ENCODE peak calls at places on chromosomes 12 and 14, in nine cellular contexts. One of them, this sample, is unnamed.
A peak's percentile ranks its signal among the peaks of the same experiment; 100 is the strongest.

GRCh38 chr12:95733156-95733825 is 57.3 kb downstream of the NTN4 start:
- DNase-seq in A673: peak; percentile 93
- DNase-seq in psoas muscle: no peak
- DNase-seq in brain microvascular endothelial cell: no peak
- DNase-seq in kidney epithelial cell: peak; percentile 54
- DNase-seq in Caco-2: no peak
- DNase-seq in body of pancreas: peak; percentile 14
- DNase-seq in thoracic aorta: no peak
- DNase-seq in mammary epithelial cell: peak; percentile 57
- DNase-seq in this sample: no peak

GRCh38 chr12:105740337-105740736 is 398.4 kb downstream of the NUAK1 start:
- DNase-seq in A673: peak; percentile 2
- DNase-seq in psoas muscle: no peak
- DNase-seq in brain microvascular endothelial cell: no peak
- DNase-seq in kidney epithelial cell: no peak
- DNase-seq in Caco-2: no peak
- DNase-seq in body of pancreas: no peak
- DNase-seq in thoracic aorta: no peak
- DNase-seq in mammary epithelial cell: no peak
- DNase-seq in this sample: no peak

GRCh38 chr14:78319826-78320635 is 149.9 kb downstream of the NRXN3 start:
- DNase-seq in A673: no peak
- DNase-seq in psoas muscle: no peak
- DNase-seq in brain microvascular endothelial cell: no peak
- DNase-seq in kidney epithelial cell: no peak
- DNase-seq in Caco-2: no peak
- DNase-seq in body of pancreas: no peak
- DNase-seq in thoracic aorta: no peak
- DNase-seq in mammary epithelial cell: no peak
- DNase-seq in this sample: no peak

GRCh38 chr14:64680013-64680674 is 24.1 kb upstream of the PLEKHG3 start:
- DNase-seq in A673: no peak
- DNase-seq in psoas muscle: no peak
- DNase-seq in brain microvascular endothelial cell: no peak
- DNase-seq in kidney epithelial cell: peak; percentile 72
- DNase-seq in Caco-2: peak; percentile 67
- DNase-seq in body of pancreas: no peak
- DNase-seq in thoracic aorta: no peak
- DNase-seq in mammary epithelial cell: peak; percentile 99
- DNase-seq in this sample: no peak

GRCh38 chr12:122836027-122836921 is 1.0 kb downstream of the HIP1R start:
- DNase-seq in A673: peak; percentile 75
- DNase-seq in psoas muscle: no peak
- DNase-seq in brain microvascular endothelial cell: no peak
- DNase-seq in kidney epithelial cell: no peak
- DNase-seq in Caco-2: no peak
- DNase-seq in body of pancreas: peak; percentile 78
- DNase-seq in thoracic aorta: no peak
- DNase-seq in mammary epithelial cell: peak; percentile 74
- DNase-seq in this sample: peak; percentile 44

GRCh38 chr14:102234331-102235264 is 70.4 kb downstream of the MOK start:
- DNase-seq in A673: peak; percentile 56
- DNase-seq in psoas muscle: no peak
- DNase-seq in brain microvascular endothelial cell: no peak
- DNase-seq in kidney epithelial cell: no peak
- DNase-seq in Caco-2: no peak
- DNase-seq in body of pancreas: no peak
- DNase-seq in thoracic aorta: no peak
- DNase-seq in mammary epithelial cell: no peak
- DNase-seq in this sample: no peak

GRCh38 chr12:18828483-18828882 is 90.6 kb downstream of the CAPZA3 start:
- DNase-seq in A673: no peak
- DNase-seq in psoas muscle: no peak
- DNase-seq in brain microvascular endothelial cell: no peak
- DNase-seq in kidney epithelial cell: no peak
- DNase-seq in Caco-2: no peak
- DNase-seq in body of pancreas: no peak
- DNase-seq in thoracic aorta: no peak
- DNase-seq in mammary epithelial cell: no peak
- DNase-seq in this sample: no peak

GRCh38 chr12:103840399-103840880 is 594 bp downstream of the NT5DC3 start:
- DNase-seq in A673: peak; percentile 39
- DNase-seq in psoas muscle: peak; percentile 65
- DNase-seq in brain microvascular endothelial cell: no peak
- DNase-seq in kidney epithelial cell: no peak
- DNase-seq in Caco-2: no peak
- DNase-seq in body of pancreas: no peak
- DNase-seq in thoracic aorta: peak; percentile 35
- DNase-seq in mammary epithelial cell: peak; percentile 58
- DNase-seq in this sample: no peak

GRCh38 chr14:89283327-89284060 is 133.5 kb downstream of the FOXN3 start:
- DNase-seq in A673: no peak
- DNase-seq in psoas muscle: no peak
- DNase-seq in brain microvascular endothelial cell: no peak
- DNase-seq in kidney epithelial cell: no peak
- DNase-seq in Caco-2: no peak
- DNase-seq in body of pancreas: no peak
- DNase-seq in thoracic aorta: no peak
- DNase-seq in mammary epithelial cell: no peak
- DNase-seq in this sample: no peak

GRCh38 chr12:59113831-59114273 is 193.5 kb upstream of the LRIG3 start:
- DNase-seq in A673: peak; percentile 84
- DNase-seq in psoas muscle: peak; percentile 67
- DNase-seq in brain microvascular endothelial cell: peak; percentile 76
- DNase-seq in kidney epithelial cell: peak; percentile 51
- DNase-seq in Caco-2: peak; percentile 80
- DNase-seq in body of pancreas: peak; percentile 79
- DNase-seq in thoracic aorta: peak; percentile 40
- DNase-seq in mammary epithelial cell: peak; percentile 60
- DNase-seq in this sample: peak; percentile 23

GRCh38 chr12:74985986-74986319 is 223.7 kb downstream of the KCNC2 start:
- DNase-seq in A673: no peak
- DNase-seq in psoas muscle: no peak
- DNase-seq in brain microvascular endothelial cell: no peak
- DNase-seq in kidney epithelial cell: no peak
- DNase-seq in Caco-2: no peak
- DNase-seq in body of pancreas: no peak
- DNase-seq in thoracic aorta: no peak
- DNase-seq in mammary epithelial cell: no peak
- DNase-seq in this sample: no peak

GRCh38 chr12:113062502-113063395 is 6.2 kb downstream of the DTX1 start:
- DNase-seq in A673: no peak
- DNase-seq in psoas muscle: no peak
- DNase-seq in brain microvascular endothelial cell: no peak
- DNase-seq in kidney epithelial cell: no peak
- DNase-seq in Caco-2: no peak
- DNase-seq in body of pancreas: no peak
- DNase-seq in thoracic aorta: no peak
- DNase-seq in mammary epithelial cell: no peak
- DNase-seq in this sample: no peak
- H3K4me3 ChIP-seq in A673: no peak overlapping the region
- H3K4me3 ChIP-seq in psoas muscle: no peak overlapping the region
- H3K4me3 ChIP-seq in brain microvascular endothelial cell: no peak overlapping the region
- H3K4me3 ChIP-seq in kidney epithelial cell: no peak overlapping the region
- H3K4me3 ChIP-seq in Caco-2: no peak overlapping the region
- H3K4me3 ChIP-seq in body of pancreas: no peak overlapping the region
- H3K4me3 ChIP-seq in thoracic aorta: no peak overlapping the region
- H3K4me3 ChIP-seq in mammary epithelial cell: no peak overlapping the region
- H3K4me3 ChIP-seq in this sample: no peak overlapping the region

GRCh38 chr12:128833418-128833817 is 9.7 kb upstream of the SLC15A4 start:
- DNase-seq in A673: no peak
- DNase-seq in psoas muscle: no peak
- DNase-seq in brain microvascular endothelial cell: no peak
- DNase-seq in kidney epithelial cell: no peak
- DNase-seq in Caco-2: no peak
- DNase-seq in body of pancreas: no peak
- DNase-seq in thoracic aorta: no peak
- DNase-seq in mammary epithelial cell: no peak
- DNase-seq in this sample: no peak

GRCh38 chr12:128830505-128830893 is 6.7 kb upstream of the SLC15A4 start:
- DNase-seq in A673: no peak
- DNase-seq in psoas muscle: no peak
- DNase-seq in brain microvascular endothelial cell: no peak
- DNase-seq in kidney epithelial cell: no peak
- DNase-seq in Caco-2: no peak
- DNase-seq in body of pancreas: no peak
- DNase-seq in thoracic aorta: no peak
- DNase-seq in mammary epithelial cell: no peak
- DNase-seq in this sample: peak; percentile 78

GRCh38 chr12:128825845-128826244 is 2.1 kb upstream of the SLC15A4 start:
- DNase-seq in A673: no peak
- DNase-seq in psoas muscle: no peak
- DNase-seq in brain microvascular endothelial cell: no peak
- DNase-seq in kidney epithelial cell: no peak
- DNase-seq in Caco-2: no peak
- DNase-seq in body of pancreas: no peak
- DNase-seq in thoracic aorta: no peak
- DNase-seq in mammary epithelial cell: no peak
- DNase-seq in this sample: no peak

GRCh38 chr12:128827724-128828123 is 4.0 kb upstream of the SLC15A4 start:
- DNase-seq in A673: no peak
- DNase-seq in psoas muscle: no peak
- DNase-seq in brain microvascular endothelial cell: no peak
- DNase-seq in kidney epithelial cell: no peak
- DNase-seq in Caco-2: no peak
- DNase-seq in body of pancreas: no peak
- DNase-seq in thoracic aorta: no peak
- DNase-seq in mammary epithelial cell: no peak
- DNase-seq in this sample: no peak

DNA sequence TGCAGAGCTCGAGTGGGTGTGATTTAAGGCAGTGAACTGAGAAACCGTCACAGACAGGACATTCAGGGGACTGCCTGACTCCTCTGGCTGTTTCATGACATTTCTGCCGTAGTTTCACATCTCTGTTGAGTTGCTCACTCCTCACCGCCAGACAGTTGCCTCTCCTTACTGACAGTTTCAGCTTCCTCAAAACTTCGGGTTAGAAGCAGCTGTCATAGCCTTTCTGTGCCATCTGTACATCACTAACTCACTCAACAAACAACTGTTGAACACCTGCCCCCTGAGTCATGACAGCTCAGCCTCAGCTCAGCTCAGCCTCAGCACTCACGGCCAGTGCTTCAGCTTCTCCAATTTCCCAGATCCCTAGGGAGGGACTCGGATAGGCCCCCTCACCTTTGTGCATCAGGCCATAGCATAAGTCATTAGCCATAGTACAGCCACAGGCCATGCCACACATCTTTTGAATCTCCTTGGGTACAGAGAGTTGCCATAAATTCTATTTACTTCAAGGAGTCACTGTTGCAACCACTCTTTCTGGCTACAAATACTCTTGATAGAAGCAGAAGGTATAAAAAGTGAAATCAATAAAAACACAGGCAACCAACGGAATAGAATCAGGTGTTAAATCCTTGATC is 6.2 kb upstream of the SLC15A4 start:
- DNase-seq in A673: no peak
- DNase-seq in psoas muscle: no peak
- DNase-seq in brain microvascular endothelial cell: no peak
- DNase-seq in kidney epithelial cell: no peak
- DNase-seq in Caco-2: no peak
- DNase-seq in body of pancreas: peak; percentile 47
- DNase-seq in thoracic aorta: no peak
- DNase-seq in mammary epithelial cell: no peak
- DNase-seq in this sample: peak; percentile 84
- TF ChIP-seq CTCF in A673: no peak
- TF ChIP-seq CTCF in psoas muscle: no peak
- TF ChIP-seq CTCF in brain microvascular endothelial cell: no peak
- TF ChIP-seq CTCF in kidney epithelial cell: no peak
- TF ChIP-seq CTCF in Caco-2: no peak
- TF ChIP-seq CTCF in body of pancreas: no peak
- TF ChIP-seq CTCF in thoracic aorta: no peak
- TF ChIP-seq CTCF in mammary epithelial cell: no peak
- TF ChIP-seq CTCF in this sample: no peak

GRCh38 chr12:45050331-45050750 is 558 bp downstream of the DBX2 start:
- DNase-seq in A673: peak; percentile 8
- DNase-seq in psoas muscle: peak; percentile 46
- DNase-seq in brain microvascular endothelial cell: no peak
- DNase-seq in kidney epithelial cell: no peak
- DNase-seq in Caco-2: no peak
- DNase-seq in body of pancreas: no peak
- DNase-seq in thoracic aorta: no peak
- DNase-seq in mammary epithelial cell: no peak
- DNase-seq in this sample: peak; percentile 13
- H3K27me3 ChIP-seq in A673: peaks cover 6% of the 10 kb centered on the region
- H3K27me3 ChIP-seq in psoas muscle: peaks cover 14% of the 10 kb centered on the region
- H3K27me3 ChIP-seq in brain microvascular endothelial cell: peaks cover 33% of the 10 kb centered on the region
- H3K27me3 ChIP-seq in kidney epithelial cell: peaks cover 22% of the 10 kb centered on the region
- H3K27me3 ChIP-seq in Caco-2: no peaks in the 10 kb centered on the region
- H3K27me3 ChIP-seq in body of pancreas: no peaks in the 10 kb centered on the region
- H3K27me3 ChIP-seq in thoracic aorta: no peaks in the 10 kb centered on the region
- H3K27me3 ChIP-seq in mammary epithelial cell: peaks cover 30% of the 10 kb centered on the region
- H3K27me3 ChIP-seq in this sample: no peaks in the 10 kb centered on the region

GRCh38 chr12:76549131-76549530 is 10.4 kb downstream of the OSBPL8 start:
- DNase-seq in A673: no peak
- DNase-seq in psoas muscle: no peak
- DNase-seq in brain microvascular endothelial cell: no peak
- DNase-seq in kidney epithelial cell: no peak
- DNase-seq in Caco-2: no peak
- DNase-seq in body of pancreas: no peak
- DNase-seq in thoracic aorta: no peak
- DNase-seq in mammary epithelial cell: no peak
- DNase-seq in this sample: no peak
- H3K4me3 ChIP-seq in A673: no peak overlapping the region
- H3K4me3 ChIP-seq in psoas muscle: no peak overlapping the region
- H3K4me3 ChIP-seq in brain microvascular endothelial cell: no peak overlapping the region
- H3K4me3 ChIP-seq in kidney epithelial cell: no peak overlapping the region
- H3K4me3 ChIP-seq in Caco-2: no peak overlapping the region
- H3K4me3 ChIP-seq in body of pancreas: no peak overlapping the region
- H3K4me3 ChIP-seq in thoracic aorta: no peak overlapping the region
- H3K4me3 ChIP-seq in mammary epithelial cell: no peak overlapping the region
- H3K4me3 ChIP-seq in this sample: no peak overlapping the region

GRCh38 chr12:12018454-12018853 is 52.3 kb upstream of the BCL2L14 start:
- DNase-seq in A673: peak; percentile 65
- DNase-seq in psoas muscle: no peak
- DNase-seq in brain microvascular endothelial cell: no peak
- DNase-seq in kidney epithelial cell: no peak
- DNase-seq in Caco-2: no peak
- DNase-seq in body of pancreas: no peak
- DNase-seq in thoracic aorta: no peak
- DNase-seq in mammary epithelial cell: peak; percentile 90
- DNase-seq in this sample: no peak

GRCh38 chr12:12016284-12017100 is 54.2 kb upstream of the BCL2L14 start:
- DNase-seq in A673: no peak
- DNase-seq in psoas muscle: no peak
- DNase-seq in brain microvascular endothelial cell: no peak
- DNase-seq in kidney epithelial cell: no peak
- DNase-seq in Caco-2: no peak
- DNase-seq in body of pancreas: no peak
- DNase-seq in thoracic aorta: no peak
- DNase-seq in mammary epithelial cell: peak; percentile 38
- DNase-seq in this sample: no peak

GRCh38 chr12:12017135-12017581 is 53.6 kb upstream of the BCL2L14 start:
- DNase-seq in A673: no peak
- DNase-seq in psoas muscle: no peak
- DNase-seq in brain microvascular endothelial cell: no peak
- DNase-seq in kidney epithelial cell: no peak
- DNase-seq in Caco-2: no peak
- DNase-seq in body of pancreas: no peak
- DNase-seq in thoracic aorta: no peak
- DNase-seq in mammary epithelial cell: peak; percentile 15
- DNase-seq in this sample: no peak

GRCh38 chr12:12019881-12020280 is 50.9 kb upstream of the BCL2L14 start:
- DNase-seq in A673: no peak
- DNase-seq in psoas muscle: no peak
- DNase-seq in brain microvascular endothelial cell: no peak
- DNase-seq in kidney epithelial cell: no peak
- DNase-seq in Caco-2: no peak
- DNase-seq in body of pancreas: no peak
- DNase-seq in thoracic aorta: no peak
- DNase-seq in mammary epithelial cell: no peak
- DNase-seq in this sample: no peak

GRCh38 chr12:12017798-12018197 is 52.9 kb upstream of the BCL2L14 start:
- DNase-seq in A673: peak; percentile 60
- DNase-seq in psoas muscle: no peak
- DNase-seq in brain microvascular endothelial cell: no peak
- DNase-seq in kidney epithelial cell: no peak
- DNase-seq in Caco-2: no peak
- DNase-seq in body of pancreas: no peak
- DNase-seq in thoracic aorta: no peak
- DNase-seq in mammary epithelial cell: no peak
- DNase-seq in this sample: no peak
- TF ChIP-seq CTCF in A673: peak; percentile 75
- TF ChIP-seq CTCF in psoas muscle: peak; percentile 31
- TF ChIP-seq CTCF in brain microvascular endothelial cell: peak; percentile 61
- TF ChIP-seq CTCF in kidney epithelial cell: peak; percentile 7
- TF ChIP-seq CTCF in Caco-2: peak; percentile 31
- TF ChIP-seq CTCF in body of pancreas: no peak
- TF ChIP-seq CTCF in thoracic aorta: peak; percentile 9
- TF ChIP-seq CTCF in mammary epithelial cell: no peak
- TF ChIP-seq CTCF in this sample: no peak

This sample was measured in GM06990.